ENCODE peak calls at places on chromosomes 13 and 19, in eight cellular contexts. R is CD8-positive, alpha-beta memory T cell; A is HEK293T; Z is effector CD4-positive, alpha-beta T cell; O is adipocyte; W is NCI-H774; E is CD4-positive, alpha-beta T cell; G is T-helper 22 cell. X is an unnamed sample.

GRCh38 chr19:41995959-41996797 is 2.1 kb upstream of the ATP1A3 start:
- DNase-seq in R (no peak), A (peak; percentile 38), Z (no peak), O (no peak), W (no peak), E (no peak), G (no peak), X (no peak)

GRCh38 chr19:18293642-18294466 is 12.4 kb upstream of the JUND start:
- DNase-seq in R (peak; percentile 43), A (no peak), Z (no peak), O (no peak), W (no peak), E (no peak), G (no peak), X (no peak)

GRCh38 chr19:54462713-54463530 is 656 bp downstream of the LENG9 start:
- DNase-seq in R (peak; percentile 80), A (no peak), Z (peak; percentile 54), O (peak; percentile 79), W (peak; percentile 42), E (peak; percentile 62), G (peak; percentile 49), X (no peak)

GRCh38 chr19:48737360-48737998 is 2.9 kb downstream of the RASIP1 start:
- DNase-seq in R (no peak), A (peak; percentile 78), Z (no peak), O (no peak), W (no peak), E (no peak), G (no peak), X (no peak)

GRCh38 chr13:29490561-29490960 is 104.9 kb downstream of the SLC7A1 start:
- DNase-seq in R (no peak), A (no peak), Z (no peak), O (no peak), W (no peak), E (no peak), G (no peak), X (no peak)

GRCh38 chr13:79307866-79308298 is 98.2 kb downstream of the RBM26 start:
- DNase-seq in R (no peak), A (no peak), Z (no peak), O (peak; percentile 19), W (no peak), E (no peak), G (no peak), X (no peak)

GRCh38 chr19:49861127-49861526 is 6.2 kb downstream of the PNKP start:
- DNase-seq in R (no peak), A (peak; percentile 11), Z (no peak), O (no peak), W (no peak), E (no peak), G (no peak), X (peak; percentile 30)

GRCh38 chr13:68170961-68171360 is 940.8 kb upstream of the PCDH9 start:
- DNase-seq in R (no peak), A (no peak), Z (no peak), O (no peak), W (no peak), E (no peak), G (no peak), X (no peak)

GRCh38 chr19:4089400-4089908 is 22.8 kb upstream of the ZBTB7A start:
- DNase-seq in R (peak; percentile 74), A (no peak), Z (peak; percentile 24), O (no peak), W (no peak), E (peak; percentile 25), G (peak; percentile 42), X (no peak)

X was measured in NCI-H2107.